ENCODE peak calls at places on chromosomes 11 and 22, in five cellular contexts. U is mesenteric fat pad; V is activated CD4-positive, alpha-beta T cell treated with anti-CD3 and anti-CD28 coated beads for 4 hours; G is astrocyte; L is T47D. H is an unnamed sample.

GRCh38 chr11:119479685-119480275 is 56.8 kb upstream of the THY1 start:
- DNase-seq in L (peak), U (no peak), V (no peak), G (peak), H (peak)

GRCh38 chr22:37953437-37954179 is at the start of the genes C22orf23 and POLR2F:
- DNase-seq in L (peak), G (peak), U (peak), V (peak), H (peak)

GRCh38 chr11:2940930-2941821 is 12.0 kb upstream of the PHLDA2 start:
- DNase-seq in V (no peak), U (peak), L (no peak), G (no peak), H (peak)

GRCh38 chr11:71948314-71949027 is 19.6 kb downstream of the RNF121 start:
- DNase-seq in U (no peak), G (peak), V (no peak), L (no peak), H (no peak)

GRCh38 chr11:66854231-66854661 is 2.6 kb upstream of the LRFN4 start:
- DNase-seq in V (no peak), G (no peak), L (no peak), U (no peak), H (no peak)

GRCh38 chr22:45454260-45454659 is 40.8 kb downstream of the RIBC2 start:
- DNase-seq in U (no peak), G (no peak), V (no peak), L (no peak), H (no peak)

GRCh38 chr11:78210000-78210608 is 21.4 kb downstream of the USP35 start:
- DNase-seq in G (no peak), V (no peak), L (no peak), U (no peak), H (peak)

GRCh38 chr11:81135570-81135969 is 1598.1 kb downstream of the FAM181B start:
- DNase-seq in L (no peak), V (no peak), G (no peak), U (no peak), H (no peak)

GRCh38 chr11:33454264-33454663 is 197.1 kb downstream of the HIPK3 start:
- DNase-seq in U (no peak), L (no peak), G (no peak), V (no peak), H (no peak)

GRCh38 chr22:22215659-22216449 is 28.7 kb upstream of the VPREB1 start:
- DNase-seq in G (no peak), L (no peak), U (no peak), V (no peak), H (no peak)

GRCh38 chr11:29448246-29448877 is 568.5 kb downstream of the KCNA4 start:
- DNase-seq in L (peak), V (no peak), U (no peak), G (no peak), H (no peak)

GRCh38 chr22:44550666-44551491 is 52.8 kb upstream of the RTL6 start:
- DNase-seq in G (peak), L (no peak), U (peak), V (no peak), H (peak)

GRCh38 chr11:35377262-35377661 is 42.1 kb downstream of the SLC1A2 start:
- DNase-seq in V (no peak), U (no peak), L (no peak), G (no peak), H (no peak)

GRCh38 chr11:6755303-6755952 is 16.3 kb downstream of the OR2AG2 start:
- DNase-seq in U (no peak), G (no peak), V (peak), L (peak), H (no peak)

H was measured in cardiac septum.